ENCODE peak calls at places on chromosomes 1 and 21, in four cellular contexts. J, D, K and P are unnamed samples.

GRCh38 chr1:31215083-31215570 is 24.6 kb downstream of the NKAIN1 start:
- DNase-seq in K (no peak), J (no peak), D (no peak), P (no peak)

GRCh38 chr1:73813726-73814125 is 384.2 kb downstream of the LRRIQ3 start:
- DNase-seq in D (no peak), J (no peak), K (no peak), P (no peak)

GRCh38 chr1:21238141-21238800 is 52.0 kb downstream of the ECE1 start:
- DNase-seq in D (no peak), K (no peak), J (no peak), P (no peak)

GRCh38 chr1:230495891-230496385 is 69.8 kb upstream of the PGBD5 start:
- DNase-seq in D (no peak), K (no peak), J (no peak), P (no peak)

GRCh38 chr1:43732132-43732531 is 24.8 kb downstream of the ST3GAL3 start:
- DNase-seq in J (no peak), D (no peak), K (no peak), P (no peak)

GRCh38 chr1:157403203-157403602 is 149.1 kb downstream of the FCRL5 start:
- DNase-seq in D (no peak), J (no peak), K (no peak), P (no peak)

GRCh38 chr1:57411262-57411661 is 12.6 kb downstream of the DAB1 start:
- DNase-seq in K (no peak), D (no peak), J (no peak), P (no peak)

GRCh38 chr21:36254106-36254941 is 65.7 kb upstream of the MORC3 start:
- DNase-seq in J (no peak), D (no peak), K (no peak), P (no peak)

GRCh38 chr1:169081503-169082123 is 24.9 kb upstream of the ATP1B1 start:
- DNase-seq in K (no peak), J (no peak), D (no peak), P (no peak)
- H3K27ac ChIP-seq in K (no peak), J (no peak), D (no peak), P (peak)

GRCh38 chr1:114509596-114510234 is 1.3 kb downstream of the TRIM33 start:
- DNase-seq in J (no peak), D (no peak), K (no peak), P (no peak)
- H3K27ac ChIP-seq in J (peak), D (peak), K (peak), P (peak)

DNA sequence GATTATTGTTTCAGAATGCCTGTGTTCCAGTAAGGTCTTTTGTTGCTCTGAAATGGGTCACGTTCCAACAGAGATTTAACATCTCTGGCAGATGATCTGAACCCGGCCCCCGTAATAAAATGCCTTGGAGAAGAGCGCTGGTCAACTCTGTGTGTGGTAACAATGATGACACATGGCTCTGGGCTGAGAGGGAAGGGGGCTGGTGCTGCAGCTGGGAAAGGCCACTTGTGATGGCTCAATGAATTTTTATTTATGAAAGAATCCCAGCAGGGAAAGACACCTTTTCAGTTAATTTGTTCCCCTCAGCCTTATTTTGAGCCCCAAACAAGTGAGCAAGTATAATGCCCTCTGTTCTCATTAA is 59.4 kb downstream of the SYT6 start:
- DNase-seq in K (no peak), D (no peak), J (no peak), P (no peak)
- H3K27ac ChIP-seq in K (no peak), D (no peak), J (no peak), P (no peak)

DNA sequence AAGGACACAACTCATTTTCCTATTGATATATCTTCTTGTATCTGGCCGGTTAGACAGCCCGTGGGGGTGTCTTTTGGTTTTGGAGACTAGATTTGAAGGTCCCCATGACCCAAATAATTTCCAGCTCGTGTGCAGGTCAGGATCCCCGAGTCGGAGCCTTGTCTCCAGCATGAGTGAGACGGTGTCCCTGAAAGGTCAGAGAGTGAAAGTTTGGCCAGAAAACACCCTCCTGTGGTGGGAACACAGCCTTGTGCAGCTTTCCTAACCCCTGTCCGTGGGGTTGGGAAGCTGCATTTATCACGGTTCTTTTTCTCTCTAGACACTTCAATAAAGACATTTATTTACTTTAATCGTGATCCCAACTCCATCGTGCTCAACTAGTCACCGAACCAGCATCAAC is 17.6 kb downstream of the COQ8A start:
- DNase-seq in K (no peak), J (no peak), D (no peak), P (no peak)
- H3K27ac ChIP-seq in K (no peak), J (peak), D (no peak), P (no peak)

GRCh38 chr1:3068400-3069361 is at the start of gene PRDM16:
- DNase-seq in D (peak), J (peak), K (no peak), P (no peak)
- H3K27ac ChIP-seq in D (peak), J (no peak), K (no peak), P (peak)

DNA sequence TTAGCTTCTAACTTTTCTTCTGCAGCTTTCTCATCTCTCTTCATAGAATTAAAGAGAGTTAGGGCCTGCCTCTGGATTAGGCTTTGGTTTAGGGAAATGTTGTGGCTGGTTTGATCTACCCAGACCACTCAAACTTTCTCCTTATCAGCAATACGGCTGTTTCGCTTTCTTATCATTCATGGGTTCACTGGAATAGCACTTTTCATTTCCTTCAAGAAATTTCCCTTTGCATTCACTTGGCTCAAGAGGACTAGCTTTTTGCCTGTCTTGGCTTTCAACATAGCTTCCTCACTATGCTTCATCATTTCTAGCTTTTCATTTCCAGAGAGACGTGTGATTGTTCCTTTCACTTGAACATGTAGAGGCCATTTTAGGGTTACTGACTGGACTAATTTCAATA is 59.6 kb downstream of the AKT3 start:
- DNase-seq in D (no peak), J (no peak), K (no peak), P (no peak)
- H3K27ac ChIP-seq in D (peak), J (no peak), K (no peak), P (no peak)